ENCODE peak calls at places on chromosomes 6 and 20, in ten cellular contexts. V, R, Y, K, B, S, Z, W, E and P are unnamed samples.
A peak's percentile ranks its signal among the peaks of the same experiment; 100 is the strongest.

GRCh38 chr6:161023316-161023715 is 31.7 kb downstream of the MAP3K4 start:
- DNase-seq in V (no peak), R (no peak), Y (no peak), K (no peak), B (no peak), S (no peak), Z (no peak), W (no peak), E (no peak), P (no peak)

GRCh38 chr6:170165085-170165484 is 125.8 kb downstream of the DLL1 start:
- DNase-seq in V (no peak), R (no peak), Y (peak; percentile 45), K (no peak), B (no peak), S (no peak), Z (no peak), W (no peak), E (no peak), P (no peak)

GRCh38 chr6:139894271-139894670 is 519.8 kb upstream of the CITED2 start:
- DNase-seq in V (no peak), R (no peak), Y (no peak), K (no peak), B (no peak), S (no peak), Z (no peak), W (no peak), E (no peak), P (no peak)

GRCh38 chr6:110348956-110349565 is 9.1 kb downstream of the METTL24 start:
- DNase-seq in V (peak; percentile 39), R (no peak), Y (no peak), K (no peak), B (no peak), S (no peak), Z (no peak), W (no peak), E (no peak), P (no peak)

GRCh38 chr6:56683882-56684281 is 41.2 kb upstream of the DST start:
- DNase-seq in V (peak; percentile 91), R (peak; percentile 51), Y (no peak), K (no peak), B (no peak), S (no peak), Z (no peak), W (no peak), E (no peak), P (no peak)

GRCh38 chr6:64984947-64985346 is 722.1 kb downstream of the EYS start:
- DNase-seq in V (no peak), R (no peak), Y (no peak), K (no peak), B (no peak), S (no peak), Z (no peak), W (no peak), E (no peak), P (no peak)

GRCh38 chr6:2476376-2476775 is 231.0 kb upstream of the GMDS start:
- DNase-seq in V (peak; percentile 80), R (no peak), Y (no peak), K (no peak), B (no peak), S (no peak), Z (no peak), W (no peak), E (no peak), P (no peak)

GRCh38 chr6:33860706-33861474 is 57.1 kb upstream of the MLN start:
- DNase-seq in V (no peak), R (peak; percentile 63), Y (no peak), K (no peak), B (no peak), S (peak; percentile 34), Z (no peak), W (no peak), E (no peak), P (no peak)

GRCh38 chr6:108117427-108118358 is 43.2 kb upstream of the OSTM1 start:
- DNase-seq in V (peak; percentile 26), R (peak; percentile 33), Y (peak; percentile 71), K (no peak), B (no peak), S (peak; percentile 32), Z (no peak), W (no peak), E (peak; percentile 64), P (peak; percentile 75)

GRCh38 chr20:36601546-36601945 is 4.0 kb upstream of the RAB5IF start:
- DNase-seq in V (no peak), R (no peak), Y (no peak), K (no peak), B (no peak), S (no peak), Z (no peak), W (no peak), E (no peak), P (no peak)

GRCh38 chr6:135904666-135905065 is 53.2 kb downstream of the PDE7B start:
- DNase-seq in V (peak; percentile 85), R (no peak), Y (no peak), K (no peak), B (no peak), S (no peak), Z (no peak), W (no peak), E (no peak), P (no peak)

GRCh38 chr6:21082091-21082490 is 511.5 kb upstream of the SOX4 start:
- DNase-seq in V (no peak), R (no peak), Y (no peak), K (no peak), B (no peak), S (no peak), Z (no peak), W (no peak), E (no peak), P (no peak)